ENCODE peak calls at places on chromosomes 1 and 21, in seven cellular contexts. I, V, A, J, M, Y and O are unnamed samples.

GRCh38 chr1:207049974-207050391 is 1.0 kb downstream of the YOD1 start:
- DNase-seq in J (peak; percentile 65), A (peak; percentile 44), M (no peak), V (peak; percentile 27), I (peak; percentile 62), Y (peak; percentile 61), O (peak; percentile 55)

GRCh38 chr1:212110617-212111016 is 75.1 kb downstream of the DTL start:
- DNase-seq in I (no peak), Y (no peak), M (no peak), J (no peak), V (no peak), A (no peak), O (no peak)

GRCh38 chr1:220290163-220290761 is 18.0 kb upstream of the RAB3GAP2 start:
- DNase-seq in Y (no peak), J (peak; percentile 30), V (no peak), I (no peak), M (no peak), A (no peak), O (peak; percentile 71)

GRCh38 chr1:188584119-188584518 is 1755.4 kb downstream of the PLA2G4A start:
- DNase-seq in M (no peak), A (no peak), Y (no peak), V (no peak), J (no peak), I (no peak), O (no peak)

GRCh38 chr1:240831191-240831631 is 219.3 kb upstream of the GREM2 start:
- DNase-seq in I (no peak), Y (no peak), M (no peak), A (no peak), J (no peak), V (no peak), O (no peak)

GRCh38 chr1:39980555-39981313 is 25.8 kb downstream of the MFSD2A start:
- DNase-seq in A (no peak), J (no peak), Y (no peak), I (peak; percentile 25), M (no peak), V (no peak), O (peak; percentile 96)

GRCh38 chr21:35427320-35428040 is 378.4 kb upstream of the RUNX1 start:
- DNase-seq in Y (no peak), J (no peak), A (no peak), M (no peak), V (no peak), I (no peak), O (no peak)

GRCh38 chr1:32546611-32547010 is 7.4 kb downstream of the ZBTB8A start:
- DNase-seq in I (no peak), A (no peak), J (no peak), Y (no peak), V (no peak), M (no peak), O (no peak)

GRCh38 chr1:226406401-226406881 is 1.5 kb downstream of the PARP1 start:
- DNase-seq in V (no peak), M (no peak), J (peak; percentile 6), A (no peak), Y (peak; percentile 27), I (peak; percentile 47), O (no peak)

GRCh38 chr21:28431022-28431421 is 561.7 kb downstream of the LTN1 start:
- DNase-seq in V (no peak), I (no peak), Y (no peak), A (no peak), J (no peak), M (no peak), O (no peak)

GRCh38 chr1:77511440-77511840 is 171.0 kb downstream of the ZZZ3 start:
- DNase-seq in A (no peak), I (no peak), Y (no peak), M (no peak), V (no peak), J (no peak), O (no peak)

GRCh38 chr1:18225236-18225904 is 117.8 kb downstream of the IGSF21 start:
- DNase-seq in Y (no peak), M (no peak), J (no peak), A (no peak), I (no peak), V (no peak), O (no peak)

GRCh38 chr1:218983848-218984247 is 189.8 kb upstream of the LYPLAL1 start:
- DNase-seq in I (no peak), M (no peak), V (no peak), A (peak; percentile 35), Y (no peak), J (peak; percentile 52), O (peak; percentile 68)

GRCh38 chr1:177858222-177858894 is 111.5 kb downstream of the SEC16B start:
- DNase-seq in V (no peak), I (no peak), M (no peak), A (no peak), Y (no peak), J (no peak), O (no peak)

GRCh38 chr21:46355161-46356004 is 31.4 kb downstream of the PCNT start:
- DNase-seq in J (no peak), I (no peak), M (peak; percentile 65), V (no peak), Y (peak; percentile 61), A (no peak), O (no peak)

GRCh38 chr1:7255303-7256058 is 470.2 kb downstream of the CAMTA1 start:
- DNase-seq in A (no peak), Y (no peak), J (no peak), V (no peak), I (no peak), M (no peak), O (peak; percentile 20)

GRCh38 chr1:247474367-247474766 is 16.5 kb upstream of the OR2B11 start:
- DNase-seq in I (no peak), M (no peak), A (no peak), Y (no peak), J (no peak), V (no peak), O (no peak)

GRCh38 chr1:17161926-17162800 is 42.8 kb upstream of the PADI1 start:
- DNase-seq in M (no peak), Y (no peak), J (no peak), V (no peak), A (no peak), I (no peak), O (peak; percentile 36)

GRCh38 chr1:44532567-44532944 is 127.5 kb downstream of the RNF220 start:
- DNase-seq in J (no peak), Y (no peak), A (no peak), I (no peak), M (no peak), V (no peak), O (no peak)

GRCh38 chr1:4022715-4023114 is 122.6 kb upstream of the C1orf174 start:
- DNase-seq in M (no peak), I (no peak), J (no peak), V (no peak), Y (no peak), A (no peak), O (no peak)

GRCh38 chr21:46428286-46428685 is 30.4 kb upstream of the DIP2A start:
- DNase-seq in M (peak; percentile 51), Y (no peak), V (no peak), J (no peak), A (no peak), I (no peak), O (no peak)

GRCh38 chr1:58939146-58939545 is 155.3 kb upstream of the JUN start:
- DNase-seq in A (no peak), M (no peak), Y (no peak), I (no peak), V (no peak), J (no peak), O (no peak)

GRCh38 chr21:27590271-27590670 is 623.4 kb upstream of the ADAMTS5 start:
- DNase-seq in Y (no peak), I (peak; percentile 61), J (no peak), M (peak; percentile 53), A (no peak), V (no peak), O (no peak)

GRCh38 chr1:77227383-77227782 is 8.2 kb upstream of the PIGK start:
- DNase-seq in J (no peak), M (no peak), Y (no peak), A (no peak), I (peak; percentile 65), V (no peak), O (no peak)

GRCh38 chr1:150534002-150534401 is 15.2 kb upstream of the ADAMTSL4 start:
- DNase-seq in I (no peak), J (no peak), V (no peak), M (no peak), A (no peak), Y (no peak), O (no peak)

GRCh38 chr1:203342192-203342940 is 8.6 kb downstream of the FMOD start:
- DNase-seq in J (peak; percentile 79), I (peak; percentile 18), Y (peak; percentile 41), A (peak; percentile 82), M (no peak), V (peak; percentile 61), O (peak; percentile 80)

GRCh38 chr1:215682232-215682631 is 115.1 kb downstream of the KCTD3 start:
- DNase-seq in Y (no peak), M (no peak), I (no peak), J (no peak), A (peak; percentile 19), V (no peak), O (no peak)

GRCh38 chr1:45654540-45655280 is 30.9 kb upstream of the CCDC17 start:
- DNase-seq in M (no peak), A (no peak), I (no peak), V (no peak), Y (no peak), J (no peak), O (no peak)

GRCh38 chr1:15454256-15454655 is 2.3 kb upstream of the CELA2A start:
- DNase-seq in Y (no peak), J (no peak), V (no peak), M (no peak), I (no peak), A (no peak), O (no peak)

GRCh38 chr1:154975409-154976205 is 1.1 kb downstream of the CKS1B start:
- DNase-seq in V (no peak), A (no peak), Y (peak; percentile 47), M (peak; percentile 63), J (peak; percentile 64), I (no peak), O (peak; percentile 68)

GRCh38 chr1:241771117-241771516 is 76.9 kb upstream of the EXO1 start:
- DNase-seq in Y (no peak), M (no peak), I (no peak), A (no peak), V (no peak), J (no peak), O (no peak)